ENCODE peak calls at places on chromosomes 6 and 20, in five cellular contexts. One of them, this sample, is unnamed.
A peak's percentile ranks its signal among the peaks of the same experiment; 100 is the strongest.

GRCh38 chr6:125747589-125748533 is 1.6 kb upstream of the HEY2 start:
- DNase-seq in K562: peak; percentile 32
- DNase-seq in GM12878: no peak
- DNase-seq in GM23338: peak; percentile 78
- DNase-seq in HepG2: no peak
- DNase-seq in this sample: no peak

GRCh38 chr6:30891816-30892553 is 7.7 kb downstream of the DDR1 start:
- DNase-seq in K562: no peak
- DNase-seq in GM12878: no peak
- DNase-seq in GM23338: no peak
- DNase-seq in HepG2: no peak
- DNase-seq in this sample: no peak

GRCh38 chr20:40939667-40940066 is 89.0 kb upstream of the TOP1 start:
- DNase-seq in K562: no peak
- DNase-seq in GM12878: no peak
- DNase-seq in GM23338: no peak
- DNase-seq in HepG2: no peak
- DNase-seq in this sample: no peak

GRCh38 chr6:148898360-148899005 is 151.7 kb downstream of the UST start:
- DNase-seq in K562: no peak
- DNase-seq in GM12878: no peak
- DNase-seq in GM23338: no peak
- DNase-seq in HepG2: no peak
- DNase-seq in this sample: no peak

GRCh38 chr20:41249781-41250281 is 67.7 kb downstream of the ZHX3 start:
- DNase-seq in K562: peak; percentile 58
- DNase-seq in GM12878: no peak
- DNase-seq in GM23338: peak; percentile 91
- DNase-seq in HepG2: peak; percentile 55
- DNase-seq in this sample: peak; percentile 24

GRCh38 chr20:47629907-47630306 is 128.2 kb downstream of the NCOA3 start:
- DNase-seq in K562: no peak
- DNase-seq in GM12878: no peak
- DNase-seq in GM23338: no peak
- DNase-seq in HepG2: no peak
- DNase-seq in this sample: no peak

GRCh38 chr6:96624957-96625356 is 62.0 kb downstream of the FHL5 start:
- DNase-seq in K562: no peak
- DNase-seq in GM12878: no peak
- DNase-seq in GM23338: no peak
- DNase-seq in HepG2: no peak
- DNase-seq in this sample: no peak

GRCh38 chr6:169070506-169071176 is 183.0 kb downstream of the THBS2 start:
- DNase-seq in K562: peak; percentile 24
- DNase-seq in GM12878: no peak
- DNase-seq in GM23338: no peak
- DNase-seq in HepG2: peak; percentile 26
- DNase-seq in this sample: peak; percentile 72

GRCh38 chr6:164826831-164827468 is 482.5 kb downstream of the C6orf118 start:
- DNase-seq in K562: no peak
- DNase-seq in GM12878: no peak
- DNase-seq in GM23338: no peak
- DNase-seq in HepG2: no peak
- DNase-seq in this sample: peak; percentile 3

GRCh38 chr6:134447883-134448387 is 130.0 kb upstream of the SGK1 start:
- DNase-seq in K562: no peak
- DNase-seq in GM12878: no peak
- DNase-seq in GM23338: no peak
- DNase-seq in HepG2: no peak
- DNase-seq in this sample: no peak

GRCh38 chr6:35218456-35218855 is 4.7 kb downstream of the SCUBE3 start:
- DNase-seq in K562: no peak
- DNase-seq in GM12878: no peak
- DNase-seq in GM23338: no peak
- DNase-seq in HepG2: no peak
- DNase-seq in this sample: no peak

GRCh38 chr20:3485913-3486312 is 15.1 kb downstream of the ATRN start:
- DNase-seq in K562: no peak
- DNase-seq in GM12878: no peak
- DNase-seq in GM23338: no peak
- DNase-seq in HepG2: no peak
- DNase-seq in this sample: no peak

GRCh38 chr6:7176208-7176607 is 68.4 kb downstream of the RREB1 start:
- DNase-seq in K562: no peak
- DNase-seq in GM12878: no peak
- DNase-seq in GM23338: peak; percentile 70
- DNase-seq in HepG2: no peak
- DNase-seq in this sample: no peak

GRCh38 chr6:37137881-37138568 is 31.9 kb upstream of the PIM1 start:
- DNase-seq in K562: no peak
- DNase-seq in GM12878: no peak
- DNase-seq in GM23338: no peak
- DNase-seq in HepG2: peak; percentile 74
- DNase-seq in this sample: peak; percentile 46

GRCh38 chr6:16690244-16691142 is 70.8 kb downstream of the ATXN1 start:
- DNase-seq in K562: no peak
- DNase-seq in GM12878: no peak
- DNase-seq in GM23338: no peak
- DNase-seq in HepG2: peak; percentile 72
- DNase-seq in this sample: peak; percentile 74

GRCh38 chr20:43389839-43390626 is 67.7 kb upstream of the SRSF6 start:
- DNase-seq in K562: peak; percentile 21
- DNase-seq in GM12878: no peak
- DNase-seq in GM23338: no peak
- DNase-seq in HepG2: no peak
- DNase-seq in this sample: no peak

GRCh38 chr20:49403911-49404310 is 78.6 kb downstream of the KCNB1 start:
- DNase-seq in K562: no peak
- DNase-seq in GM12878: no peak
- DNase-seq in GM23338: no peak
- DNase-seq in HepG2: no peak
- DNase-seq in this sample: no peak

GRCh38 chr6:149985506-149985937 is 21.8 kb downstream of the ULBP1 start:
- DNase-seq in K562: no peak
- DNase-seq in GM12878: no peak
- DNase-seq in GM23338: no peak
- DNase-seq in HepG2: no peak
- DNase-seq in this sample: no peak

GRCh38 chr6:144006731-144007454 is 1.2 kb downstream of the PLAGL1 start:
- DNase-seq in K562: peak; percentile 71
- DNase-seq in GM12878: no peak
- DNase-seq in GM23338: peak; percentile 33
- DNase-seq in HepG2: no peak
- DNase-seq in this sample: peak; percentile 19

GRCh38 chr6:79450984-79451383 is 86.2 kb downstream of the LCA5 start:
- DNase-seq in K562: no peak
- DNase-seq in GM12878: no peak
- DNase-seq in GM23338: no peak
- DNase-seq in HepG2: no peak
- DNase-seq in this sample: no peak

GRCh38 chr20:35561268-35561667 is 19.4 kb downstream of the ERGIC3 start:
- DNase-seq in K562: peak; percentile 37
- DNase-seq in GM12878: no peak
- DNase-seq in GM23338: peak; percentile 78
- DNase-seq in HepG2: peak; percentile 50
- DNase-seq in this sample: peak; percentile 46

GRCh38 chr6:147283460-147283859 is 79.2 kb downstream of the STXBP5 start:
- DNase-seq in K562: no peak
- DNase-seq in GM12878: no peak
- DNase-seq in GM23338: no peak
- DNase-seq in HepG2: no peak
- DNase-seq in this sample: no peak
- TF ChIP-seq JUNB in K562: no peak
- TF ChIP-seq JUNB in GM12878: no peak
- TF ChIP-seq JUNB in GM23338: no peak
- TF ChIP-seq JUNB in HepG2: no peak
- TF ChIP-seq JUNB in this sample: no peak

DNA sequence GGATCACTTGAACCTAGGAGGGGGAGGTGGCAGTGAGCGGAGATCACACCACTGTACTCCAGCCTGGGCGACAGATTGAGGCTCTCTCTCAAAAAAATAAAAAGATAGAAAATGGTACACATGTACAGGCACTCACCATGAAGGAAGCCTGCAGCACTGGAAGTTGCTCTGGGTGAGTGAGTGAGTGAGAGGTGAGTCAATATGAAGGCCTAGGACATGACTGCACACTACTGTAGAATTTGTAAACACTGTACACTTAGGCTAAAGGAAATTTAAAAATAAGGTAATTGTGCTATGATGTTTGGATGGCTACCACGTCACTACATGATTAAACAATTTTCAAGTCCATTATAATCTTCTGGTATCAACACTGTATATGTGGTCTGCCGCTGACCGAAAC is 216.2 kb downstream of the FOXC1 start:
- DNase-seq in K562: no peak
- DNase-seq in GM12878: no peak
- DNase-seq in GM23338: no peak
- DNase-seq in HepG2: no peak
- DNase-seq in this sample: no peak
- TF ChIP-seq JUNB in K562: no peak
- TF ChIP-seq JUNB in GM12878: no peak
- TF ChIP-seq JUNB in GM23338: no peak
- TF ChIP-seq JUNB in HepG2: no peak
- TF ChIP-seq JUNB in this sample: no peak

GRCh38 chr20:37185681-37186080 is 6.3 kb upstream of the MROH8 start:
- DNase-seq in K562: no peak
- DNase-seq in GM12878: no peak
- DNase-seq in GM23338: no peak
- DNase-seq in HepG2: no peak
- DNase-seq in this sample: no peak

GRCh38 chr20:37178839-37179670 is at the start of the genes MROH8 and RPN2:
- DNase-seq in K562: peak; percentile 97
- DNase-seq in GM12878: peak; percentile 83
- DNase-seq in GM23338: peak; percentile 99
- DNase-seq in HepG2: peak; percentile 98
- DNase-seq in this sample: peak; percentile 98

DNA sequence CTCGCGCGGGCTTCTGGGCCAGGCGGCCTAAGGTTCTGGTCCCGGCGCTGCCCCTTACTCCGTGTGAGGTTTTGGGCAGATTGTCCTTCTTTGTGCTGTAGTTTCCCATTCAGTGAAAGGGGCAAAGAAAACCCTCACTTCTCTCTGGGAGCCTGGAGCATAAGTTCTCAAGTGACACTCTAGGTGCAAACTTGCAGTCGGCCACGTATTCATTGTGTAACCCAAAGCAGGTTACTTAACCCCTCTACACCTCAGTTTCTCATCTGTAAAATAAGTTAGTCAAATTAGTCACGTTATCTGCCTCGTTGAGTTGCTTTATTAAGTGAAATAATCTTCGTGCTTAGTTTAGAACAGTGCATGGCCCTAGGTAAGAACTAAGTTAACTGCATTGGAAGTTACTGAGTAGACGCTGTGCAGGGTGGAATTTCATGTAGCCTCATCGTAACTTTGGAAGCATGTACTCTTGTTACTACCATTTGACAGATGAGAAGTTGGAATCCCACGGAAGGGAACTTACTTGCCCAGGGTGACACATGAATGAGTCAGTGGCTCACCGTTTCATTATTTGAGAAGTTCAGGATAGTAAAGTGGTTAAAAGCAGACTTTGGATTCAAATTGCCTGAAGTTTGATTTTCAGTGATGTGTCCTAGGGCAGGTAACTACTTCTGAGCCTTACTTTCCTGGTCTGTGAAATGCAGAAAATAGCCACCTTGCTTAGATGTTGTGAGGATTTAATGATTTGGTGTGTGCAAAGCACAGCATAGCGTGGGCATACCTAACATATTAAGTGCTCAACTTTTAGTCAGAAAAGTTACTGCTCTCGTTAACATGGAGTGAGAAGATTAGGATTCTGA is 550 bp upstream of the MROH8 start:
- DNase-seq in K562: peak; percentile 35
- DNase-seq in GM12878: no peak
- DNase-seq in GM23338: no peak
- DNase-seq in HepG2: peak; percentile 59
- DNase-seq in this sample: no peak
- TF ChIP-seq JUNB in K562: no peak
- TF ChIP-seq JUNB in GM12878: no peak
- TF ChIP-seq JUNB in GM23338: no peak
- TF ChIP-seq JUNB in HepG2: no peak
- TF ChIP-seq JUNB in this sample: no peak

DNA sequence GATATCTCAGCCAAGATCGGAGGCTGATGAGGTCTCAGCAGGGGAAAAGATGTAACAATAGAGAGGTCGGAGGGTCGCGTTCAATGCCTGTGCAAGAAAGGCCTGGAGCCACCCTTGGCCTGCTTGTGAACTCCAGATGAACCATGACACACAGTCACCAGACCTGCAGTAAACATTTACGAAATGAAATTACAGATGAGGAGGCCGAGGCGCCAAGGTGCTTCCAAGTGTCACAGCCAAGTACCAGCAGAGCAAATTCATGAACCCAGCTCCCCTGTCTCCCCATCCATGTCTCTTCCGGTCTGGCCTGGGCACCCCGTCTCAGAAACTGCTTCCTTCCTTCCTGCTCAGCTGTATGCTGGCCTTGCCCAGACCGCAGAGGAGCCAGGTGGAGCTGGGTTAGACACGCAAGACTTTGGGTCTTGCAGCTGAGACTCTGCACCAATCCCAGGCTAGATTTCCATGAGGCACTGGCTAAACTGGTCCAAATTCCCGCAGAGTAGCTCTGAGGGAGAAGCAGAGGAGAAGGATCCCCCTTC is 48.1 kb downstream of the CHMP4B start:
- DNase-seq in K562: no peak
- DNase-seq in GM12878: no peak
- DNase-seq in GM23338: no peak
- DNase-seq in HepG2: peak; percentile 37
- DNase-seq in this sample: no peak
- TF ChIP-seq JUNB in K562: no peak
- TF ChIP-seq JUNB in GM12878: no peak
- TF ChIP-seq JUNB in GM23338: no peak
- TF ChIP-seq JUNB in HepG2: no peak
- TF ChIP-seq JUNB in this sample: no peak

GRCh38 chr6:48429610-48430009 is 318.6 kb upstream of the PTCHD4 start:
- DNase-seq in K562: no peak
- DNase-seq in GM12878: no peak
- DNase-seq in GM23338: no peak
- DNase-seq in HepG2: peak; percentile 15
- DNase-seq in this sample: no peak

GRCh38 chr6:48423640-48424365 is 312.8 kb upstream of the PTCHD4 start:
- DNase-seq in K562: no peak
- DNase-seq in GM12878: no peak
- DNase-seq in GM23338: no peak
- DNase-seq in HepG2: no peak
- DNase-seq in this sample: no peak

GRCh38 chr6:48429021-48429420 is 318.0 kb upstream of the PTCHD4 start:
- DNase-seq in K562: no peak
- DNase-seq in GM12878: no peak
- DNase-seq in GM23338: no peak
- DNase-seq in HepG2: no peak
- DNase-seq in this sample: no peak

DNA sequence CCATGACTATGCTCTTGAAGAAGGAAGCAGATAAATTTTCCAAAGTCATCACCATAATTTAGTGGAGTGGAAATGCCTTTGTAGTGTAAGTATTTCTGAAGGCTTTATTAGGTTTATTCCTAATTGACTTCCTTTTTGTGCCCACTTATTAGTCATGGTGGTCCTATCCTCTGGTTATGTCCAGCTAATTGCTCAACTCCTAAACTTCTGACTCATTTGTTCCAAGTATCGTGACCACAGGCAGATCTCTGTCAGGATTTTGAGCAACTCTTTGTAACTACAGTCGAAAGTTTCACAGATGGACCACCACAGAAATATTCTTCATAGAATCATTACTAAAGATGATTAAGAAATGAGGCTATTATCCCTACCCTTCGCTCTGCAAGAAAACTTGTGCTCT is 315.6 kb upstream of the PTCHD4 start:
- DNase-seq in K562: no peak
- DNase-seq in GM12878: no peak
- DNase-seq in GM23338: no peak
- DNase-seq in HepG2: no peak
- DNase-seq in this sample: no peak
- TF ChIP-seq JUNB in K562: no peak
- TF ChIP-seq JUNB in GM12878: no peak
- TF ChIP-seq JUNB in GM23338: no peak
- TF ChIP-seq JUNB in HepG2: no peak
- TF ChIP-seq JUNB in this sample: no peak